ENCODE peak calls at places on chromosomes 5 and 9, in five cellular contexts. B, M, O, F and N are unnamed samples.

GRCh38 chr5:99544326-99544725 is 615.5 kb upstream of the CHD1 start:
- DNase-seq in F (no peak), B (no peak), M (no peak), O (no peak), N (no peak)

GRCh38 chr9:134908524-134909364 is 9.0 kb downstream of the FCN1 start:
- DNase-seq in O (no peak), M (no peak), F (no peak), B (no peak), N (no peak)

GRCh38 chr9:136881691-136882108 is 4.6 kb upstream of the TRAF2 start:
- DNase-seq in M (no peak), O (peak; percentile 64), B (no peak), F (no peak), N (no peak)

GRCh38 chr9:133048595-133048994 is 13.2 kb upstream of the CEL start:
- DNase-seq in O (no peak), M (no peak), B (peak; percentile 46), F (peak; percentile 52), N (no peak)

GRCh38 chr9:116935149-116935897 is 248.2 kb downstream of the TRIM32 start:
- DNase-seq in O (no peak), B (no peak), M (no peak), F (no peak), N (no peak)

GRCh38 chr5:150789943-150790611 is 11.5 kb downstream of the SMIM3 start:
- DNase-seq in B (peak; percentile 11), F (peak; percentile 41), M (peak; percentile 42), O (no peak), N (peak; percentile 76)

GRCh38 chr5:93189707-93190120 is 391.3 kb downstream of the NR2F1-AS1 start:
- DNase-seq in M (no peak), O (no peak), B (no peak), F (no peak), N (no peak)

GRCh38 chr5:57370376-57370775 is 112.2 kb downstream of the ACTBL2 start:
- DNase-seq in B (peak; percentile 6), M (no peak), O (no peak), F (no peak), N (no peak)

GRCh38 chr5:177364159-177364962 is 6.6 kb downstream of the RGS14 start:
- DNase-seq in B (peak; percentile 13), M (no peak), F (no peak), O (no peak), N (no peak)

GRCh38 chr5:125214080-125214479 is 467.6 kb upstream of the ZNF608 start:
- DNase-seq in F (no peak), O (no peak), B (no peak), M (no peak), N (no peak)

GRCh38 chr9:92714787-92715487 is 45.0 kb upstream of the IPPK start:
- DNase-seq in O (no peak), F (no peak), B (no peak), M (no peak), N (peak; percentile 58)

GRCh38 chr9:94153905-94154304 is 69.6 kb downstream of the PTPDC1 start:
- DNase-seq in B (no peak), O (no peak), F (no peak), M (no peak), N (no peak)

GRCh38 chr5:177509361-177509951 is at the start of gene DOK3:
- DNase-seq in B (peak; percentile 60), O (no peak), M (peak; percentile 59), F (peak; percentile 55), N (no peak)

GRCh38 chr5:82167372-82167771 is 110.8 kb downstream of the RPS23 start:
- DNase-seq in O (no peak), F (no peak), M (no peak), B (no peak), N (no peak)

GRCh38 chr9:126818482-126818881 is 13.6 kb downstream of the ZBTB43 start:
- DNase-seq in B (no peak), F (no peak), O (no peak), M (no peak), N (no peak)

GRCh38 chr5:167800405-167800804 is 491.0 kb upstream of the WWC1 start:
- DNase-seq in O (no peak), B (no peak), F (no peak), M (no peak), N (no peak)

GRCh38 chr5:82426419-82427154 is 148.4 kb upstream of the RPS23 start:
- DNase-seq in M (no peak), O (no peak), F (no peak), B (no peak), N (no peak)

GRCh38 chr9:120713257-120714087 is 798 bp downstream of the MEGF9 start:
- DNase-seq in F (peak; percentile 38), B (peak; percentile 58), M (no peak), O (no peak), N (no peak)

GRCh38 chr5:16849821-16850220 is 86.3 kb downstream of the MYO10 start:
- DNase-seq in O (no peak), B (no peak), M (no peak), F (no peak), N (no peak)

GRCh38 chr5:16854351-16854750 is 81.7 kb downstream of the MYO10 start:
- DNase-seq in B (no peak), F (no peak), M (no peak), O (no peak), N (no peak)

GRCh38 chr5:16853511-16853910 is 82.6 kb downstream of the MYO10 start:
- DNase-seq in F (no peak), M (no peak), O (no peak), B (no peak), N (no peak)

GRCh38 chr5:16855475-16855874 is 80.6 kb downstream of the MYO10 start:
- DNase-seq in O (peak; percentile 50), M (no peak), F (no peak), B (peak; percentile 43), N (no peak)

GRCh38 chr5:16852251-16853005 is 83.7 kb downstream of the MYO10 start:
- DNase-seq in M (no peak), O (no peak), B (no peak), F (no peak), N (no peak)
- H3K27ac ChIP-seq in M (no peak overlapping the region), O (no peak overlapping the region), B (peak overlapping the region; percentile 73), F (no peak overlapping the region), N (no peak overlapping the region)

GRCh38 chr5:173864126-173865075 is 23.7 kb upstream of the CPEB4 start:
- DNase-seq in O (no peak), M (no peak), B (no peak), F (no peak), N (no peak)
- H3K27ac ChIP-seq in O (no peak overlapping the region), M (no peak overlapping the region), B (no peak overlapping the region), F (no peak overlapping the region), N (no peak overlapping the region)

GRCh38 chr5:149036970-149037369 is 25.9 kb downstream of the SH3TC2 start:
- DNase-seq in F (no peak), M (no peak), O (no peak), B (no peak), N (no peak)

GRCh38 chr5:149039501-149039900 is 23.4 kb downstream of the SH3TC2 start:
- DNase-seq in F (no peak), B (no peak), M (no peak), O (no peak), N (no peak)

GRCh38 chr5:149037819-149038218 is 25.0 kb downstream of the SH3TC2 start:
- DNase-seq in B (no peak), O (no peak), M (no peak), F (no peak), N (no peak)

GRCh38 chr5:149040421-149040820 is 22.4 kb downstream of the SH3TC2 start:
- DNase-seq in F (no peak), O (no peak), B (no peak), M (no peak), N (no peak)

DNA sequence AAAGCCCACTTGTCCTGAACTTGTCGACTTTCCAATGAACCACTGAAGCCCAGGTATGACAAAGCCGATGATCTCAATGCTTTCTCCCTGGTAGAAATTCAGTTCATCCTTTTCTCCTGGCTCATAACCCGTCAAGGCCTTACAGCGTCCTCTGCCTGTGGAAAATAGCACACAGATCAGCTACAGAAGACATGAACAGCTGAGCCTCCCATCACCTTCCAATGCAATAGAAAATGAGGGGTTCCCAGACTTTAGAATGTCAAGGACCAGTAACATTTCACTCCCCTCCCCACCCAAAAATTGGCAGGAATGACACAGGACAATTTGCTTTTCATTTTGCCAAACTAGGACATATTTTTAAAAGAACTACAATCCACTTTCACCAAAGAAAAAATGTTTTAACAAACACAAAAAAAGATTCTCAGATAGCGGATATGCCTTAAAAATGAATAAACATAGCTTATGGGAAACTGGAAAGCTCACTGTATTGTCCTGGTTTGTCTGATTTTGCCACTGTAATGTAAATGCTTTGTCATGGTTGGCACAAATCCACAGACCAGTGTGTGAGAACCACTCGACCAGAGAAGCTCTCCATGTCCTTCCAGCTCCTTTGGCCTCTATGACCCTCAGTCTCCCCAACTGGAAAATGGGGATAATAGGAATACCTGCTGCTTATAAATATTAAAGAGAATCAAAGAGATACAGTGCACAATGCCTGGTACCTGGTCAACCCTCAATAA is 24.4 kb downstream of the SH3TC2 start:
- DNase-seq in F (no peak), B (no peak), M (no peak), O (no peak), N (no peak)
- H3K27ac ChIP-seq in F (no peak overlapping the region), B (no peak overlapping the region), M (no peak overlapping the region), O (no peak overlapping the region), N (no peak overlapping the region)

GRCh38 chr9:14313378-14313940 is 482 bp downstream of the NFIB start:
- DNase-seq in B (peak; percentile 80), F (peak; percentile 58), M (no peak), O (peak; percentile 68), N (no peak)

GRCh38 chr9:14314929-14315753 is 1.2 kb upstream of the NFIB start:
- DNase-seq in O (peak; percentile 87), B (peak; percentile 74), F (peak; percentile 65), M (peak; percentile 93), N (peak; percentile 91)

GRCh38 chr9:14314424-14314928 is 535 bp upstream of the NFIB start:
- DNase-seq in M (peak; percentile 83), B (peak; percentile 85), F (peak; percentile 64), O (peak; percentile 59), N (peak; percentile 84)

GRCh38 chr9:14312721-14313377 is 1.1 kb downstream of the NFIB start:
- DNase-seq in M (no peak), B (peak; percentile 61), F (peak; percentile 56), O (peak; percentile 64), N (no peak)

GRCh38 chr9:14313951-14314423 is at the start of gene NFIB:
- DNase-seq in O (peak; percentile 84), B (peak; percentile 79), F (peak; percentile 68), M (no peak), N (no peak)
- H3K27ac ChIP-seq in O (peak within 1 kb of the TSS; percentile 70), B (peak within 1 kb of the TSS; percentile 83), F (peak within 1 kb of the TSS; percentile 11), M (peak within 1 kb of the TSS; percentile 100), N (peak within 1 kb of the TSS; percentile 100)

DNA sequence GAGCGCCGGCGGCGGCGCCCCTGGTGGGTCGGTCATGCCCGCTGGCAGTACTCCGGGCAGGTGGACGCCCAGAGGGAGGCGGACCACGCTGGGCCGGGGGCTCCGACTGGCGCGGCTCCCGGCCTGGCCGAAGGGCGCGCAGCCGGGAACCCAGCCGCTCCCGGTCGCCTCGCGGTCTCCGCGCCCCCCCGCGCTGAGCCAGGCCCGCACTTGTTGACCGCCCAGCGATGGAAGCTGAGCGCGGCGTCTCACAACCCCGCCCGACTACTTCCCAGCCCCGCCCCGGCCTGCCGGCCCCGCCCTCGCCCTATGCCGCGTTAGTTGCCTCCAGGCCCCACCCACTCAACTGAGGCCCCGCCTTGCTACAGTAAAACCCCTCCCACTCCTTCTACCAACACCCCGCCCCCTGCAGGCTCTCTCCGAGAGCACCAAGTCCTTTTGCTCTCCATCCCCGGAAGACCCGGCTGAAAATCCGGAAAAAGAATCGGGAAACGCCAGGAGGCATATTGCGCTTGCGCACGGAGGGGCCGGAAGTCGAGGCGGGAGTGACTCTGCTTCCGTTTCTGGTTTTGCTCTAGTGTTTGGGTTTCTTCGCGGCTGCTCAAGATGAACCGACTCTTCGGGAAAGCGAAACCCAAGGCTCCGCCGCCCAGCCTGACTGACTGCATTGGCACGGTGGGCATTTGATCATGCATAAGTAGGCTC is at the start of the genes BAG1 and CHMP5:
- DNase-seq in B (peak; percentile 100), M (peak; percentile 100), O (peak; percentile 99), F (peak; percentile 99), N (peak; percentile 99)
- H3K27ac ChIP-seq in B (peak within 1 kb of the TSS; percentile 32), M (peak within 1 kb of the TSS; percentile 98), O (peak within 1 kb of the TSS; percentile 74), F (no peak within 1 kb of the TSS), N (peak within 1 kb of the TSS; percentile 96)